ENCODE peak calls at places on chromosomes 7 and 10, in four cellular contexts. One of them, this sample, is unnamed.

GRCh38 chr10:7260912-7261700 is 149.7 kb downstream of the SFMBT2 start:
- DNase-seq in K562: no peak
- DNase-seq in GM12878: no peak
- DNase-seq in H1: no peak
- DNase-seq in this sample: no peak

GRCh38 chr7:44232396-44232795 is 31.6 kb downstream of the YKT6 start:
- DNase-seq in K562: no peak
- DNase-seq in H1: no peak
- DNase-seq in GM12878: no peak
- DNase-seq in this sample: no peak

GRCh38 chr7:115274-115911 is 77.0 kb upstream of the FAM20C start:
- DNase-seq in H1: no peak
- DNase-seq in GM12878: no peak
- DNase-seq in K562: no peak
- DNase-seq in this sample: no peak

GRCh38 chr7:55212838-55213237 is 152.3 kb upstream of the LANCL2 start:
- DNase-seq in GM12878: no peak
- DNase-seq in K562: no peak
- DNase-seq in H1: no peak
- DNase-seq in this sample: peak

GRCh38 chr10:28082316-28082715 is 83.4 kb upstream of the ODAD2 start:
- DNase-seq in GM12878: no peak
- DNase-seq in K562: no peak
- DNase-seq in H1: no peak
- DNase-seq in this sample: no peak

GRCh38 chr10:131848741-131849590 is 51.8 kb upstream of the PPP2R2D start:
- DNase-seq in H1: no peak
- DNase-seq in GM12878: no peak
- DNase-seq in K562: no peak
- DNase-seq in this sample: no peak

GRCh38 chr7:130276796-130277762 is 10.4 kb downstream of the CPA2 start:
- DNase-seq in H1: no peak
- DNase-seq in K562: no peak
- DNase-seq in GM12878: no peak
- DNase-seq in this sample: no peak

GRCh38 chr10:32146166-32146565 is 89.9 kb upstream of the KIF5B start:
- DNase-seq in GM12878: no peak
- DNase-seq in K562: no peak
- DNase-seq in H1: no peak
- DNase-seq in this sample: no peak

GRCh38 chr10:653991-654646 is 35.3 kb downstream of the DIP2C start:
- DNase-seq in GM12878: no peak
- DNase-seq in H1: no peak
- DNase-seq in K562: no peak
- DNase-seq in this sample: no peak

GRCh38 chr10:132254841-132255240 is 52.9 kb downstream of the STK32C start:
- DNase-seq in H1: no peak
- DNase-seq in K562: no peak
- DNase-seq in GM12878: no peak
- DNase-seq in this sample: no peak

DNA sequence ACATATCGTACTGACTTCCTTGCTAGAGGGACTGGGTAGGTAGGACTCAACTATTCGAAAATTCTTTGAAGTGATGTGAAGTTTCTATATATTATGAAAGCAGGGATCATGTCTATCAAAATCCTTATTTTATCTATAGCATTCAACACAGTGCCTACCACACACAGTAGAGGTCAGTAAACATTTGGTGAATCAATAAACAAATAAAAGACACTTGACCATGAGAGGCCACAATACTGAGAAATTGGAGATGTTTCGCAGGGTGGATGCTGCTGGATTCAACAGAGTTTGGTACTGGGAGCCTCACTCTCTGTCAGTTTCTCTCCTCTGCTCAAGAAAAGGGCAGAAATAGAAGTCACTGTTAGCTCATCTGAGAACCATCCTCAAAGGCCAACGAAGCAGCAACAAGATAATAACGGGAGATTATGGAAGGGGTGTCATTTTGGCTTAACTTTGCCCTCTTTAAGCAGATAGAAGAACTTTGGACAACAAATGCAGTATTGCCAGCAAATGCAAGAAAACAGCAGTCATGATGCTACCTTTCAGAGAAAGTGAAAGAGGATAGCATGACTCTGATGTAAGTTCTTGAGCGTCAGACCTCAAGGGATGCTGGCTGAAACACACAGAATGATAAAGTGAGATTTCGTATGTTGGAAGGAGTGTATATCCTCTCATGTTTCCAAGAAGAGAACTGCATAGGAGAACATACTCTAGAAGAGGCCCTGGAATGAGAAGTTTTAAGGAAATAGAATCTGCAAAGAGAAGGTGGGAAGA is 107.6 kb downstream of the SEMA3E start:
- DNase-seq in K562: no peak
- DNase-seq in GM12878: no peak
- DNase-seq in H1: no peak
- DNase-seq in this sample: no peak
- TF ChIP-seq NRF1 in K562: no peak
- TF ChIP-seq NRF1 in GM12878: no peak
- TF ChIP-seq NRF1 in H1: no peak
- TF ChIP-seq NRF1 in this sample: no peak

GRCh38 chr7:158885624-158886023 is 29.3 kb downstream of the DYNC2I1 start:
- DNase-seq in H1: no peak
- DNase-seq in GM12878: no peak
- DNase-seq in K562: no peak
- DNase-seq in this sample: peak
- TF ChIP-seq NRF1 in H1: no peak
- TF ChIP-seq NRF1 in GM12878: no peak
- TF ChIP-seq NRF1 in K562: no peak
- TF ChIP-seq NRF1 in this sample: no peak

GRCh38 chr10:114042895-114043531 is 653 bp upstream of the ADRB1 start:
- DNase-seq in GM12878: no peak
- DNase-seq in H1: no peak
- DNase-seq in K562: no peak
- DNase-seq in this sample: peak
- TF ChIP-seq NRF1 in GM12878: no peak
- TF ChIP-seq NRF1 in H1: no peak
- TF ChIP-seq NRF1 in K562: no peak
- TF ChIP-seq NRF1 in this sample: no peak

GRCh38 chr7:5693529-5693928 is 87.9 kb downstream of the RNF216 start:
- DNase-seq in GM12878: peak
- DNase-seq in K562: no peak
- DNase-seq in H1: no peak
- DNase-seq in this sample: no peak
- TF ChIP-seq NRF1 in GM12878: no peak
- TF ChIP-seq NRF1 in K562: no peak
- TF ChIP-seq NRF1 in H1: no peak
- TF ChIP-seq NRF1 in this sample: no peak

GRCh38 chr7:137937202-137937560 is 64.7 kb downstream of the CREB3L2 start:
- DNase-seq in GM12878: no peak
- DNase-seq in K562: no peak
- DNase-seq in H1: no peak
- DNase-seq in this sample: no peak
- TF ChIP-seq NRF1 in GM12878: no peak
- TF ChIP-seq NRF1 in K562: no peak
- TF ChIP-seq NRF1 in H1: no peak
- TF ChIP-seq NRF1 in this sample: no peak

GRCh38 chr7:114650491-114650890 is 235.9 kb downstream of the FOXP2 start:
- DNase-seq in GM12878: no peak
- DNase-seq in H1: no peak
- DNase-seq in K562: no peak
- DNase-seq in this sample: no peak

GRCh38 chr7:114649689-114650088 is 235.1 kb downstream of the FOXP2 start:
- DNase-seq in H1: no peak
- DNase-seq in K562: no peak
- DNase-seq in GM12878: no peak
- DNase-seq in this sample: no peak

GRCh38 chr7:114652041-114652440 is 237.4 kb downstream of the FOXP2 start:
- DNase-seq in K562: no peak
- DNase-seq in H1: no peak
- DNase-seq in GM12878: no peak
- DNase-seq in this sample: no peak

GRCh38 chr7:114656471-114656870 is 241.9 kb downstream of the FOXP2 start:
- DNase-seq in GM12878: no peak
- DNase-seq in K562: no peak
- DNase-seq in H1: no peak
- DNase-seq in this sample: no peak

DNA sequence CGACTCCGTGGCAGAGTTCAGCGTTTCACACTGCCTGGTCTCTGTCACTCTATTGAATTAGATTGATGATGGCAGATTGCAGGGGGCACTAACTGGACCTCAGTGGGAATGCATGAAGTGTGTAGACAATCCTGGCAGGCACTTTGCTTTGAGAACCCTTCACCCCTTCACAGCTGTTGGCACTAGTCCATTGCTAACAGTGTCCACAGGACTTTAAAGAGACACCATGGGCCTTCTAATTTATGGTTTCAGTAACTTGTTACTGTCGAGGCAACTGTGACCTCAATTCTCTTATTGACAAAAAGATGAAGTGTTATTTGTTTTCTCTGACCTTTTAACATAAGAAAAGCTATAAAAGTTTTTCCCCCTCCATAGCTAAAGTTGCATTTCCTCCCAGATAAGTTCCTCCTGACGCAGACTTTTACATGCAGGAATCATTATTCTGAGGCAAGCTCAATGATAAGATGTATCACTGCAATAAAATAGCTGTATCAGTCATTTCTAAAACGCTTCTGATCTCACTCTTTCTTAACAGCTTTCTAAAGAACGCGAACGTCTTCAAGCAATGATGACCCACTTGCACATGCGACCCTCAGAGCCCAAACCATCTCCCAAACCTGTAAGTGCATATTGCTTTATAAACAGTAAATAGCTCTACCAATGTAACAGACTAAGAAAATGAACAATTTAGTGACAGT is 238.9 kb downstream of the FOXP2 start:
- DNase-seq in K562: no peak
- DNase-seq in H1: no peak
- DNase-seq in GM12878: no peak
- DNase-seq in this sample: no peak
- TF ChIP-seq NRF1 in K562: no peak
- TF ChIP-seq NRF1 in H1: no peak
- TF ChIP-seq NRF1 in GM12878: no peak
- TF ChIP-seq NRF1 in this sample: no peak

DNA sequence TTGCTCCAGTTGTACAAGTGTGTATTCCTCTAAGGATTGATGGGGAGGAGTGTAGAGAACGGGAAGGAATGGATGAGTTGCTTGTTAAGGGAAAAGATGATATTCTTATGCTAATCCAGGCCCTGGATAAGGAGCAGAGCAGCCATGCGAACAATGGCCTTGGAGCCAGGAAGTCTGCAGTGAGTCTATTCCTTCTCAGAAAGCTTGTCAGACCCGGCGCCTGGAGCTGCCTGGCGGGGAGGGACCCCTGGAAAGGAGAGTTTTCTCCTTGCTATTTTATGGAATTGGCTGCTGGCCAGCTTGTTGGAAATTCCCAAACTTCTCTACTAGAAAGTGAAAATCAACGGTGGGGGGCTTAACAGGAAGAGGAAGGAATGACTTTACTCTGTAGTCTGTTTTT is 89.1 kb downstream of the MMRN2 start:
- DNase-seq in H1: peak
- DNase-seq in GM12878: no peak
- DNase-seq in K562: no peak
- DNase-seq in this sample: no peak
- TF ChIP-seq NRF1 in H1: no peak
- TF ChIP-seq NRF1 in GM12878: no peak
- TF ChIP-seq NRF1 in K562: no peak
- TF ChIP-seq NRF1 in this sample: no peak

DNA sequence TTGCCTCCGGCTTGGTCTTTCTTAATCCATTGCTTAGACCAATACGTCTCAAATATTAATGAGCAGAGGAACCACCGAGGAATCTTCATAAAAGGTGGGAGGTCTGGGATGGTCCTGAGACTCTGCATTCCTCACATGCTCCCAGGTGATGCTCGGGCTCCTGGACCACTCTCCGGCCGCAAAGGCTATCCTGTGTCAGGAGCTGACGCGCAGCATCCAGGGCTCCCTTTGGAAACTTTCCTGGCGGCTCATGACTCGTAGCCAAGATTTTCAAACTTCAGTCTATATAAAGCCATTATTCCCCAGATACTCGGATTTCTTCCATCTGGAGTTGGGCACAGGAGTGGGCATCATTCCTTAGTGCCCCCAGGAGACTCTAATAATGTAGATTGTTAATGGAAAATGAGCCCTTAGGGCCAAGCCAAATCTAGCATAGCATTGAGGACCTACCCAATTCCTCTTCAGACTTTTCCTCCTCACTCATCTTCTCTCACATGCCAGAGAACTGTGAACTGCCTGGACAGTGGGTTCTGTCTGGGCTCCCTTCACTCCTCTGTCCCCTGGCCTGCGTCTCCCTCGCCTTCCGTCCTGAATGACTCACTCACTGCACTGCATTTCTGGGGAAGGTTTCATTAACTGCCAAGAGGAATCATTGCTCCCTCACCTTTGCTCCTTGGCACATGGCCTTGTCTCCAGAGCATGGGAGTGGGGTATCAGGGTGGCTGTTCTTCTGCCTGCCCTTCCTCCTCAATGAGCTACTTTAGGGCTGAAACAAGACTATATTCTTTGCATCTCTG is 89.3 kb downstream of the MKI67 start:
- DNase-seq in H1: no peak
- DNase-seq in K562: no peak
- DNase-seq in GM12878: no peak
- DNase-seq in this sample: no peak
- TF ChIP-seq NRF1 in H1: no peak
- TF ChIP-seq NRF1 in K562: no peak
- TF ChIP-seq NRF1 in GM12878: no peak
- TF ChIP-seq NRF1 in this sample: no peak

DNA sequence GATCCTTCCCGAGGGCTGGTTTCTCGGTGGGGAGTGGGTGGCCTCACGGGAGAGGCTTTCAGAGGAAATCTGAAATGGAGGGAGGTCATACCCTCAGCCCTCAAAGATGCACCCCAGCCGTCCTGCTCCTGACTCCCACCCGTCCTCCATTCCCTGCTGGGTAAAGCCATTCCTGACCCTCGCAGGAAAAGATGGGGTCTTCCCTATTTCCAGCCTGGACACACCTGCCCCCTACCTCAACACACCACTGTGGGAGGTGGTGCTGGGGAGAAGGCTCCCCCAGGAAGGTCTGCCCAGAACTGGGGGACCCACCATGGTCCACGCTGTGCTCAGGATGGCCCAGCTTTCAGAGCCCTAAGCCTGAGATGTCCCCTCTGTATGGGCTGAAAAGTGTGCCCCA is 86.9 kb downstream of the CHST15 start:
- DNase-seq in K562: no peak
- DNase-seq in GM12878: no peak
- DNase-seq in H1: no peak
- DNase-seq in this sample: no peak
- TF ChIP-seq NRF1 in K562: no peak
- TF ChIP-seq NRF1 in GM12878: no peak
- TF ChIP-seq NRF1 in H1: no peak
- TF ChIP-seq NRF1 in this sample: no peak